ENCODE peak calls at places on chromosome 20, in five cellular contexts. L, Y, O, U and Q are unnamed samples.
A peak's percentile ranks its signal among the peaks of the same experiment; 100 is the strongest.

GRCh38 chr20:44336725-44337380 is at the start of gene R3HDML:
- DNase-seq in L (no peak), Y (no peak), O (no peak), U (no peak), Q (no peak)

GRCh38 chr20:58721951-58722371 is 29.4 kb downstream of the NPEPL1 start:
- DNase-seq in L (no peak), Y (no peak), O (no peak), U (no peak), Q (no peak)

GRCh38 chr20:39468703-39469102 is 506.6 kb downstream of the DHX35 start:
- DNase-seq in L (no peak), Y (no peak), O (no peak), U (no peak), Q (no peak)

GRCh38 chr20:62344782-62345181 is 22.3 kb downstream of the LAMA5 start:
- DNase-seq in L (no peak), Y (peak; percentile 88), O (no peak), U (no peak), Q (no peak)

GRCh38 chr20:2387180-2387577 is 6.5 kb downstream of the TGM6 start:
- DNase-seq in L (peak; percentile 80), Y (no peak), O (no peak), U (peak; percentile 39), Q (peak; percentile 89)

GRCh38 chr20:9467995-9468394 is 46.4 kb upstream of the LAMP5 start:
- DNase-seq in L (no peak), Y (no peak), O (no peak), U (peak; percentile 0), Q (no peak)

GRCh38 chr20:35151739-35152138 is 4.6 kb upstream of the EDEM2 start:
- DNase-seq in L (no peak), Y (peak; percentile 36), O (no peak), U (no peak), Q (no peak)

GRCh38 chr20:59253779-59254319 is 46.6 kb upstream of the EDN3 start:
- DNase-seq in L (peak; percentile 75), Y (no peak), O (no peak), U (no peak), Q (no peak)

GRCh38 chr20:35731862-35732643 is 10.0 kb downstream of the RBM39 start:
- DNase-seq in L (no peak), Y (no peak), O (no peak), U (no peak), Q (no peak)

GRCh38 chr20:46062151-46062550 is 27.6 kb downstream of the NCOA5 start:
- DNase-seq in L (no peak), Y (no peak), O (no peak), U (no peak), Q (no peak)

GRCh38 chr20:6232436-6232835 is 109.6 kb upstream of the FERMT1 start:
- DNase-seq in L (no peak), Y (no peak), O (no peak), U (no peak), Q (no peak)

GRCh38 chr20:1368448-1369199 is 24.2 kb downstream of the FKBP1A start:
- DNase-seq in L (no peak), Y (no peak), O (no peak), U (no peak), Q (no peak)

GRCh38 chr20:59616306-59616705 is 12.0 kb downstream of the PHACTR3 start:
- DNase-seq in L (no peak), Y (no peak), O (no peak), U (no peak), Q (no peak)

GRCh38 chr20:17226410-17227198 is at the start of gene PCSK2:
- DNase-seq in L (no peak), Y (peak; percentile 6), O (peak; percentile 26), U (no peak), Q (no peak)

GRCh38 chr20:49956689-49957443 is 20.7 kb downstream of the RNF114 start:
- DNase-seq in L (no peak), Y (no peak), O (no peak), U (peak; percentile 51), Q (peak; percentile 53)

GRCh38 chr20:19864130-19864529 is 106.1 kb downstream of the RIN2 start:
- DNase-seq in L (no peak), Y (no peak), O (no peak), U (no peak), Q (no peak)

GRCh38 chr20:63457737-63458136 is 14.7 kb downstream of the KCNQ2 start:
- DNase-seq in L (peak; percentile 20), Y (no peak), O (peak; percentile 75), U (no peak), Q (no peak)

GRCh38 chr20:59163641-59164530 is at the start of gene ZNF831:
- DNase-seq in L (peak; percentile 57), Y (no peak), O (no peak), U (no peak), Q (peak; percentile 59)

GRCh38 chr20:41340327-41341055 is at the start of gene LPIN3:
- DNase-seq in L (peak; percentile 67), Y (no peak), O (peak; percentile 94), U (peak; percentile 59), Q (peak; percentile 33)

GRCh38 chr20:20755674-20756319 is 43.4 kb upstream of the RALGAPA2 start:
- DNase-seq in L (no peak), Y (no peak), O (no peak), U (no peak), Q (no peak)

GRCh38 chr20:37777012-37777411 is 83.2 kb downstream of the CTNNBL1 start:
- DNase-seq in L (no peak), Y (no peak), O (no peak), U (peak; percentile 21), Q (no peak)

GRCh38 chr20:57808266-57808866 is 98.6 kb upstream of the PMEPA1 start:
- DNase-seq in L (no peak), Y (no peak), O (no peak), U (no peak), Q (no peak)

GRCh38 chr20:20010639-20011500 is 6.3 kb upstream of the NAA20 start:
- DNase-seq in L (no peak), Y (peak; percentile 56), O (no peak), U (no peak), Q (no peak)